ENCODE peak calls at places on chromosomes 16 and 17, in four cellular contexts. U is fibroblast of lung; K is effector memory CD4-positive, alpha-beta T cell; T is lower lobe of right lung. H is an unnamed sample.

GRCh38 chr16:56795011-56795410 is 65.1 kb downstream of the NUP93 start:
- DNase-seq in U (peak), K (no peak), T (no peak), H (no peak)

GRCh38 chr17:7579001-7579838 is at the start of gene CD68:
- DNase-seq in U (peak), K (peak), T (peak), H (peak)

GRCh38 chr17:42548070-42548837 is 4.5 kb upstream of the HSD17B1 start:
- DNase-seq in U (peak), K (peak), T (peak), H (peak)

GRCh38 chr17:37019117-37019744 is 70.5 kb downstream of the AATF start:
- DNase-seq in U (no peak), K (no peak), T (no peak), H (no peak)

GRCh38 chr17:42608692-42609181 is 437 bp downstream of the RETREG3 start:
- DNase-seq in U (no peak), K (peak), T (peak), H (no peak)

GRCh38 chr17:75367312-75367711 is 38.2 kb downstream of the GRB2 start:
- DNase-seq in U (peak), K (no peak), T (no peak), H (no peak)

GRCh38 chr16:24539850-24540484 is 601 bp downstream of the RBBP6 start:
- DNase-seq in U (peak), K (no peak), T (peak), H (peak)

GRCh38 chr17:19800571-19800970 is 52.5 kb upstream of the ALDH3A1 start:
- DNase-seq in U (no peak), K (no peak), T (no peak), H (no peak)

GRCh38 chr16:50282010-50282538 is 15.7 kb downstream of the ADCY7 start:
- DNase-seq in U (peak), K (peak), T (peak), H (peak)

GRCh38 chr16:49027420-49027819 is 254.2 kb downstream of the CBLN1 start:
- DNase-seq in U (no peak), K (no peak), T (no peak), H (no peak)

GRCh38 chr16:67657017-67657608 is 2.9 kb downstream of the ACD start:
- DNase-seq in U (no peak), K (no peak), T (no peak), H (no peak)

GRCh38 chr17:50697663-50698272 is 9.9 kb downstream of the ANKRD40 start:
- DNase-seq in U (no peak), K (no peak), T (no peak), H (no peak)
- H3K27ac ChIP-seq in U (no peak), K (peak), T (no peak), H (no peak)

GRCh38 chr16:28012031-28012445 is 51.5 kb downstream of the GSG1L start:
- DNase-seq in U (peak), K (no peak), T (no peak), H (no peak)
- H3K27ac ChIP-seq in U (no peak), K (no peak), T (no peak), H (no peak)

DNA sequence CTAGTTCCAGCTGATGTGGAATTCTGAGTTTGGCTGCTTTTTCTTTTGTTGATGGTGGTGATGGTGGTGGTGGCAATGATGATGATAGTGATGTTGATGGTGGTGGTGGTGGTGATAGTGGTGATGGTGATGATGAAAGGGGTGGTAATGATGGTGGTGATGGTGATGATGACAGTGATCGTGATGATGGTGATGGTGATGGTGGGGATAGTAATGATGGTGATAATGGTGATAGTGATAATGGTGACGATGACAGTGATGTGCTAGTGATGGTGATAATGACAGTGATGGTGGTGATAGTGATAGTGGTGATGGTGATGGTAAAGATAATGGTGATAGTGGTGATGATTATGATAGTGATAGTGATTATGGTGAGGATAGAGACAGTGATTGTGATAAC is 61.5 kb downstream of the BMERB1 start:
- DNase-seq in U (no peak), K (no peak), T (no peak), H (no peak)
- H3K27ac ChIP-seq in U (no peak), K (no peak), T (no peak), H (no peak)

GRCh38 chr17:82677353-82677925 is 21.1 kb downstream of the RAB40B start:
- DNase-seq in U (no peak), K (no peak), T (no peak), H (no peak)
- H3K27ac ChIP-seq in U (no peak), K (no peak), T (no peak), H (no peak)

DNA sequence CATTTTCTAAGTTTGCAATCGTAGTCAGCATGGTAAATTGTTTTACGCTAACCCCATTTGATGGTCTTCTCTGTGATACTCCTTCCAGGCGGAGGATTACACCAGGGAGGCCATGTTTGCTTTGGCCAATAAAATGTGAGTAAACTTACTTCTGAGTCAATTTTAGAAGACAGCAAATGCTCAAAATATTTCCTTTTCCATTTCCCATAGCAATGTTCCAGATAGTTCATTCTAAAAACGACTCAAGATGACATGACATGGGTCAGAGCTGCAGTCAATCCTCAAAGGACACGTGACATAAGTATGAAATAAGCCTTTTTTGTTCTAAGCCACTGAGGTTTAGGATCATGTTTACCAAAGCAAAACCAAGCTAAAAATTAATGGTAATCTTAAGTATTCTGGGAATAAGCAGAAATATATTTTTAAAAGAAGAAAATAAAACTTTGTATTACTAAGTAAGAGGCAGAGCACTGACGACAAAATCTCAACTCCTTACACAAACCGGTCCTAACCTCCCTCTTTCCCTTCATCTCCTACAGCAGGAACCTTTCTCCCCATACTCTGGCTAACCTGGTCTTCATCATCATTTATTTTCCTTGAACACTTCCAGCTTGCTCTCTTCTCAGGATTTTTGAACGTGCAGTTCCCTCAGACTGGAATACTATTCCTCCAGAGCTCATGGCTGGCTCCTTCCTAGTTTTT is 266.2 kb downstream of the CEP112 start:
- DNase-seq in U (peak), K (no peak), T (no peak), H (no peak)
- H3K27ac ChIP-seq in U (no peak), K (no peak), T (no peak), H (no peak)

DNA sequence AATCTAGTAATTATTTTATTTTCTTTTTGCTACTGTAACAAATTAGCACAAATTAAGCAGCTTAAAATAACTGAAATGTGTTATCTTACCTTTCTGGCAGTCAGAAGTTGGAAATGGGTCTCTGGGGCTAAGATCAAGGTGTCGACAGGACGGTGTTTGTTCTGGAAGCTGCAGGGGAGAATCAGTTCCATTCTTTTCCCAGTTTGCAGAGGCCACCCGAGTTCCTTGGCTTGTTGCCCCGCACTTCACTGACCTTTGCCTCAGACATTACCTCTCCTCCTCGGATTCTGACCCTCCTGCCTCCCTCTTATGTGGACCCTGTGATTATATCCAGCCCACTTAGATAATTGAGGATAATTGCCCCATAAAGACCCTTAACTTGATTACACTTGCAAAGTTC is 61.0 kb upstream of the MAF start:
- DNase-seq in U (no peak), K (no peak), T (no peak), H (no peak)
- H3K27ac ChIP-seq in U (no peak), K (no peak), T (no peak), H (no peak)